ENCODE peak calls at places on chromosomes 6 and 20, in eight cellular contexts. One of them, this sample, is unnamed.
A peak's percentile ranks its signal among the peaks of the same experiment; 100 is the strongest.

GRCh38 chr20:59645761-59646171 is 41.4 kb downstream of the PHACTR3 start:
- DNase-seq in left lung: no peak
- DNase-seq in astrocyte of the spinal cord: no peak
- DNase-seq in naive thymus-derived CD4-positive, alpha-beta T cell: no peak
- DNase-seq in BE2C: no peak
- DNase-seq in neuronal stem cell: no peak
- DNase-seq in A673: no peak
- DNase-seq in endodermal cell: no peak
- DNase-seq in this sample: no peak

GRCh38 chr6:126167726-126168125 is 172.2 kb upstream of the CENPW start:
- DNase-seq in endodermal cell: no peak
- DNase-seq in BE2C: no peak
- DNase-seq in left lung: no peak
- DNase-seq in naive thymus-derived CD4-positive, alpha-beta T cell: no peak
- DNase-seq in A673: no peak
- DNase-seq in astrocyte of the spinal cord: no peak
- DNase-seq in neuronal stem cell: no peak
- DNase-seq in this sample: no peak

GRCh38 chr20:43739148-43739749 is 12.4 kb upstream of the GTSF1L start:
- DNase-seq in astrocyte of the spinal cord: no peak
- DNase-seq in naive thymus-derived CD4-positive, alpha-beta T cell: no peak
- DNase-seq in left lung: no peak
- DNase-seq in BE2C: no peak
- DNase-seq in A673: no peak
- DNase-seq in neuronal stem cell: no peak
- DNase-seq in endodermal cell: no peak
- DNase-seq in this sample: no peak

GRCh38 chr20:50918403-50918802 is 12.8 kb downstream of the ADNP start:
- DNase-seq in naive thymus-derived CD4-positive, alpha-beta T cell: no peak
- DNase-seq in neuronal stem cell: no peak
- DNase-seq in astrocyte of the spinal cord: peak; percentile 47
- DNase-seq in BE2C: no peak
- DNase-seq in left lung: no peak
- DNase-seq in endodermal cell: no peak
- DNase-seq in A673: no peak
- DNase-seq in this sample: peak; percentile 44

GRCh38 chr20:24206995-24207394 is 218.4 kb upstream of the GGTLC1 start:
- DNase-seq in astrocyte of the spinal cord: no peak
- DNase-seq in A673: no peak
- DNase-seq in BE2C: no peak
- DNase-seq in endodermal cell: no peak
- DNase-seq in neuronal stem cell: no peak
- DNase-seq in left lung: no peak
- DNase-seq in naive thymus-derived CD4-positive, alpha-beta T cell: no peak
- DNase-seq in this sample: no peak

GRCh38 chr6:121055572-121056163 is 278.6 kb downstream of the TBC1D32 start:
- DNase-seq in BE2C: no peak
- DNase-seq in A673: peak; percentile 69
- DNase-seq in naive thymus-derived CD4-positive, alpha-beta T cell: peak; percentile 11
- DNase-seq in left lung: no peak
- DNase-seq in neuronal stem cell: peak; percentile 53
- DNase-seq in astrocyte of the spinal cord: peak; percentile 64
- DNase-seq in endodermal cell: no peak
- DNase-seq in this sample: peak; percentile 6

GRCh38 chr6:15987569-15987968 is 141.3 kb upstream of the MYLIP start:
- DNase-seq in A673: peak; percentile 78
- DNase-seq in neuronal stem cell: no peak
- DNase-seq in endodermal cell: no peak
- DNase-seq in astrocyte of the spinal cord: peak; percentile 22
- DNase-seq in naive thymus-derived CD4-positive, alpha-beta T cell: no peak
- DNase-seq in left lung: no peak
- DNase-seq in BE2C: peak; percentile 34
- DNase-seq in this sample: no peak

GRCh38 chr20:57049298-57049697 is 217.1 kb downstream of the BMP7 start:
- DNase-seq in astrocyte of the spinal cord: no peak
- DNase-seq in A673: no peak
- DNase-seq in endodermal cell: no peak
- DNase-seq in naive thymus-derived CD4-positive, alpha-beta T cell: no peak
- DNase-seq in BE2C: no peak
- DNase-seq in left lung: no peak
- DNase-seq in neuronal stem cell: no peak
- DNase-seq in this sample: no peak

GRCh38 chr6:5672581-5673011 is 334.1 kb downstream of the NRN1 start:
- DNase-seq in left lung: no peak
- DNase-seq in BE2C: no peak
- DNase-seq in naive thymus-derived CD4-positive, alpha-beta T cell: no peak
- DNase-seq in astrocyte of the spinal cord: peak; percentile 80
- DNase-seq in neuronal stem cell: no peak
- DNase-seq in endodermal cell: peak; percentile 49
- DNase-seq in A673: peak; percentile 36
- DNase-seq in this sample: peak; percentile 85

GRCh38 chr6:93040375-93040774 is 379.0 kb downstream of the EPHA7 start:
- DNase-seq in astrocyte of the spinal cord: peak; percentile 75
- DNase-seq in BE2C: no peak
- DNase-seq in A673: peak; percentile 92
- DNase-seq in left lung: no peak
- DNase-seq in naive thymus-derived CD4-positive, alpha-beta T cell: no peak
- DNase-seq in neuronal stem cell: no peak
- DNase-seq in endodermal cell: no peak
- DNase-seq in this sample: peak; percentile 70

GRCh38 chr6:29673161-29673560 is 7.8 kb downstream of the ZFP57 start:
- DNase-seq in neuronal stem cell: no peak
- DNase-seq in BE2C: no peak
- DNase-seq in astrocyte of the spinal cord: no peak
- DNase-seq in A673: no peak
- DNase-seq in endodermal cell: no peak
- DNase-seq in left lung: no peak
- DNase-seq in naive thymus-derived CD4-positive, alpha-beta T cell: no peak
- DNase-seq in this sample: no peak

GRCh38 chr6:127794405-127794804 is 106.5 kb downstream of the THEMIS start:
- DNase-seq in naive thymus-derived CD4-positive, alpha-beta T cell: no peak
- DNase-seq in left lung: no peak
- DNase-seq in A673: peak; percentile 19
- DNase-seq in astrocyte of the spinal cord: no peak
- DNase-seq in endodermal cell: no peak
- DNase-seq in neuronal stem cell: no peak
- DNase-seq in BE2C: no peak
- DNase-seq in this sample: no peak

GRCh38 chr6:168719901-168720300 is 278.9 kb downstream of the SMOC2 start:
- DNase-seq in neuronal stem cell: no peak
- DNase-seq in A673: no peak
- DNase-seq in astrocyte of the spinal cord: no peak
- DNase-seq in BE2C: no peak
- DNase-seq in naive thymus-derived CD4-positive, alpha-beta T cell: no peak
- DNase-seq in endodermal cell: no peak
- DNase-seq in left lung: no peak
- DNase-seq in this sample: no peak

GRCh38 chr6:82178084-82178758 is 69.3 kb downstream of the IBTK start:
- DNase-seq in A673: peak; percentile 74
- DNase-seq in neuronal stem cell: no peak
- DNase-seq in left lung: no peak
- DNase-seq in BE2C: no peak
- DNase-seq in endodermal cell: no peak
- DNase-seq in naive thymus-derived CD4-positive, alpha-beta T cell: no peak
- DNase-seq in astrocyte of the spinal cord: peak; percentile 57
- DNase-seq in this sample: peak; percentile 12

GRCh38 chr6:19033683-19034082 is 646.5 kb downstream of the RNF144B start:
- DNase-seq in astrocyte of the spinal cord: no peak
- DNase-seq in A673: no peak
- DNase-seq in neuronal stem cell: no peak
- DNase-seq in naive thymus-derived CD4-positive, alpha-beta T cell: no peak
- DNase-seq in endodermal cell: no peak
- DNase-seq in left lung: no peak
- DNase-seq in BE2C: no peak
- DNase-seq in this sample: no peak

GRCh38 chr6:83867527-83868161 is 8.2 kb downstream of the CYB5R4 start:
- DNase-seq in naive thymus-derived CD4-positive, alpha-beta T cell: peak; percentile 18
- DNase-seq in neuronal stem cell: peak; percentile 37
- DNase-seq in endodermal cell: peak; percentile 47
- DNase-seq in BE2C: peak; percentile 36
- DNase-seq in A673: peak; percentile 60
- DNase-seq in left lung: peak; percentile 88
- DNase-seq in astrocyte of the spinal cord: peak; percentile 89
- DNase-seq in this sample: peak; percentile 78

GRCh38 chr6:136764522-136764993 is 27.7 kb downstream of the MAP3K5 start:
- DNase-seq in BE2C: no peak
- DNase-seq in naive thymus-derived CD4-positive, alpha-beta T cell: peak; percentile 33
- DNase-seq in astrocyte of the spinal cord: no peak
- DNase-seq in left lung: no peak
- DNase-seq in endodermal cell: no peak
- DNase-seq in neuronal stem cell: no peak
- DNase-seq in A673: no peak
- DNase-seq in this sample: no peak

GRCh38 chr6:136763716-136764521 is 28.4 kb downstream of the MAP3K5 start:
- DNase-seq in endodermal cell: no peak
- DNase-seq in astrocyte of the spinal cord: no peak
- DNase-seq in naive thymus-derived CD4-positive, alpha-beta T cell: no peak
- DNase-seq in BE2C: no peak
- DNase-seq in left lung: no peak
- DNase-seq in neuronal stem cell: no peak
- DNase-seq in A673: no peak
- DNase-seq in this sample: no peak

GRCh38 chr6:136761227-136761922 is 30.9 kb downstream of the MAP3K5 start:
- DNase-seq in astrocyte of the spinal cord: no peak
- DNase-seq in left lung: no peak
- DNase-seq in naive thymus-derived CD4-positive, alpha-beta T cell: no peak
- DNase-seq in neuronal stem cell: no peak
- DNase-seq in BE2C: no peak
- DNase-seq in A673: peak; percentile 43
- DNase-seq in endodermal cell: no peak
- DNase-seq in this sample: no peak

GRCh38 chr6:136762022-136762975 is 30.0 kb downstream of the MAP3K5 start:
- DNase-seq in A673: no peak
- DNase-seq in astrocyte of the spinal cord: no peak
- DNase-seq in endodermal cell: no peak
- DNase-seq in left lung: no peak
- DNase-seq in BE2C: no peak
- DNase-seq in naive thymus-derived CD4-positive, alpha-beta T cell: no peak
- DNase-seq in neuronal stem cell: no peak
- DNase-seq in this sample: no peak

GRCh38 chr6:136763255-136763654 is 29.0 kb downstream of the MAP3K5 start:
- DNase-seq in naive thymus-derived CD4-positive, alpha-beta T cell: no peak
- DNase-seq in left lung: no peak
- DNase-seq in A673: no peak
- DNase-seq in BE2C: no peak
- DNase-seq in endodermal cell: no peak
- DNase-seq in neuronal stem cell: no peak
- DNase-seq in astrocyte of the spinal cord: no peak
- DNase-seq in this sample: no peak
- H3K4me3 ChIP-seq in naive thymus-derived CD4-positive, alpha-beta T cell: no peak overlapping the region
- H3K4me3 ChIP-seq in left lung: no peak overlapping the region
- H3K4me3 ChIP-seq in A673: no peak overlapping the region
- H3K4me3 ChIP-seq in BE2C: no peak overlapping the region
- H3K4me3 ChIP-seq in endodermal cell: no peak overlapping the region
- H3K4me3 ChIP-seq in neuronal stem cell: no peak overlapping the region
- H3K4me3 ChIP-seq in astrocyte of the spinal cord: no peak overlapping the region
- H3K4me3 ChIP-seq in this sample: no peak overlapping the region

DNA sequence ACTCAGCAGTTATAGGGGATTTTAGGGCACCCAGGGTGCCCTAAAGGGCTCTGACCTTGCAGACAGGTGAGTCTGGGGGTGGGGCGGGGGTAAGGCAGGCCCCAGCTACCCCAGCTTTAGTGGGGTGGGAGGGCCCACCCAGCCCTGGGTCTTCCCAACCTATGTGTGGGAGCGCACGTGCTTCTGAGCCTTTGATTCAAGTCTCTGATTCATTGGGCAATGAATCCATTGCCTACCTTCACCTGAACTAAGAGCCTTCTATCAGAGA is 935 bp downstream of the SERPINB1 start:
- DNase-seq in left lung: no peak
- DNase-seq in BE2C: no peak
- DNase-seq in naive thymus-derived CD4-positive, alpha-beta T cell: no peak
- DNase-seq in A673: no peak
- DNase-seq in endodermal cell: no peak
- DNase-seq in astrocyte of the spinal cord: no peak
- DNase-seq in neuronal stem cell: no peak
- DNase-seq in this sample: no peak
- H3K4me3 ChIP-seq in left lung: peak overlapping the region; percentile 30
- H3K4me3 ChIP-seq in BE2C: no peak overlapping the region
- H3K4me3 ChIP-seq in naive thymus-derived CD4-positive, alpha-beta T cell: peak overlapping the region; percentile 35
- H3K4me3 ChIP-seq in A673: no peak overlapping the region
- H3K4me3 ChIP-seq in endodermal cell: peak overlapping the region; percentile 70
- H3K4me3 ChIP-seq in astrocyte of the spinal cord: no peak overlapping the region
- H3K4me3 ChIP-seq in neuronal stem cell: peak overlapping the region; percentile 46
- H3K4me3 ChIP-seq in this sample: peak overlapping the region; percentile 34

GRCh38 chr20:37914672-37915433 is 11.9 kb downstream of the VSTM2L start:
- DNase-seq in endodermal cell: peak; percentile 92
- DNase-seq in BE2C: peak; percentile 74
- DNase-seq in left lung: no peak
- DNase-seq in A673: peak; percentile 95
- DNase-seq in neuronal stem cell: peak; percentile 73
- DNase-seq in naive thymus-derived CD4-positive, alpha-beta T cell: peak; percentile 30
- DNase-seq in astrocyte of the spinal cord: no peak
- DNase-seq in this sample: no peak
- H3K4me3 ChIP-seq in endodermal cell: no peak overlapping the region
- H3K4me3 ChIP-seq in BE2C: peak overlapping the region; percentile 27
- H3K4me3 ChIP-seq in left lung: peak overlapping the region; percentile 19
- H3K4me3 ChIP-seq in A673: peak overlapping the region; percentile 26
- H3K4me3 ChIP-seq in neuronal stem cell: peak overlapping the region; percentile 48
- H3K4me3 ChIP-seq in naive thymus-derived CD4-positive, alpha-beta T cell: no peak overlapping the region
- H3K4me3 ChIP-seq in astrocyte of the spinal cord: peak overlapping the region; percentile 6
- H3K4me3 ChIP-seq in this sample: peak overlapping the region; percentile 7

GRCh38 chr6:35213824-35214756 is at the start of gene SCUBE3:
- DNase-seq in astrocyte of the spinal cord: peak; percentile 34
- DNase-seq in naive thymus-derived CD4-positive, alpha-beta T cell: peak; percentile 11
- DNase-seq in endodermal cell: peak; percentile 88
- DNase-seq in neuronal stem cell: peak; percentile 82
- DNase-seq in left lung: peak; percentile 84
- DNase-seq in A673: peak; percentile 59
- DNase-seq in BE2C: peak; percentile 38
- DNase-seq in this sample: peak; percentile 11
- H3K4me3 ChIP-seq in astrocyte of the spinal cord: peak within 1 kb of the TSS; percentile 52
- H3K4me3 ChIP-seq in naive thymus-derived CD4-positive, alpha-beta T cell: peak within 1 kb of the TSS; percentile 44
- H3K4me3 ChIP-seq in endodermal cell: peak within 1 kb of the TSS; percentile 79
- H3K4me3 ChIP-seq in neuronal stem cell: peak within 1 kb of the TSS; percentile 74
- H3K4me3 ChIP-seq in left lung: peak within 1 kb of the TSS; percentile 37
- H3K4me3 ChIP-seq in A673: peak within 1 kb of the TSS; percentile 49
- H3K4me3 ChIP-seq in BE2C: peak within 1 kb of the TSS; percentile 42
- H3K4me3 ChIP-seq in this sample: peak within 1 kb of the TSS; percentile 69

GRCh38 chr20:14631011-14631410 is 293.6 kb upstream of the FLRT3 start:
- DNase-seq in A673: no peak
- DNase-seq in left lung: no peak
- DNase-seq in naive thymus-derived CD4-positive, alpha-beta T cell: no peak
- DNase-seq in neuronal stem cell: no peak
- DNase-seq in endodermal cell: no peak
- DNase-seq in astrocyte of the spinal cord: no peak
- DNase-seq in BE2C: no peak
- DNase-seq in this sample: no peak
- H3K4me3 ChIP-seq in A673: no peak overlapping the region
- H3K4me3 ChIP-seq in left lung: no peak overlapping the region
- H3K4me3 ChIP-seq in naive thymus-derived CD4-positive, alpha-beta T cell: no peak overlapping the region
- H3K4me3 ChIP-seq in neuronal stem cell: no peak overlapping the region
- H3K4me3 ChIP-seq in endodermal cell: no peak overlapping the region
- H3K4me3 ChIP-seq in astrocyte of the spinal cord: no peak overlapping the region
- H3K4me3 ChIP-seq in BE2C: no peak overlapping the region
- H3K4me3 ChIP-seq in this sample: no peak overlapping the region